ENCODE peak calls at places on chromosomes 3 and 15, in five cellular contexts. G is HCT116, R is fibroblast of mammary gland, D is tibial artery, V is fibroblast of pulmonary artery. F is an unnamed sample.

GRCh38 chr15:73754461-73754860 is 1.3 kb upstream of the INSYN1 start:
- DNase-seq in G (no peak), R (no peak), D (no peak), V (no peak), F (no peak)

GRCh38 chr3:17261627-17262369 is 377.0 kb downstream of the PLCL2 start:
- DNase-seq in G (no peak), R (peak; percentile 32), D (no peak), V (no peak), F (no peak)

GRCh38 chr15:37112963-37113362 is 12.6 kb upstream of the MEIS2 start:
- DNase-seq in G (no peak), R (no peak), D (no peak), V (no peak), F (no peak)

GRCh38 chr3:156665296-156665695 is 9.1 kb upstream of the TIPARP start:
- DNase-seq in G (no peak), R (peak; percentile 90), D (no peak), V (peak; percentile 84), F (peak; percentile 86)

GRCh38 chr3:34449305-34449704 is 650.9 kb downstream of the PDCD6IP start:
- DNase-seq in G (no peak), R (no peak), D (no peak), V (no peak), F (no peak)

GRCh38 chr3:98185180-98185579 is 18.7 kb downstream of the OR5H15 start:
- DNase-seq in G (peak; percentile 10), R (no peak), D (no peak), V (no peak), F (no peak)

GRCh38 chr3:126058666-126059065 is 25.3 kb downstream of the SLC41A3 start:
- DNase-seq in G (no peak), R (no peak), D (no peak), V (no peak), F (no peak)

GRCh38 chr3:163126115-163126514 is 1629.5 kb downstream of the OTOL1 start:
- DNase-seq in G (no peak), R (no peak), D (no peak), V (no peak), F (no peak)

GRCh38 chr15:91445701-91446100 is 345.6 kb downstream of the SV2B start:
- DNase-seq in G (no peak), R (no peak), D (no peak), V (no peak), F (no peak)

GRCh38 chr3:124730920-124731297 is 657 bp downstream of the UMPS start:
- DNase-seq in G (no peak), R (no peak), D (no peak), V (no peak), F (no peak)

GRCh38 chr3:129966876-129967275 is 7.6 kb upstream of the TRH start:
- DNase-seq in G (no peak), R (no peak), D (no peak), V (no peak), F (no peak)

GRCh38 chr3:177281292-177281942 is 84.1 kb upstream of the TBL1XR1 start:
- DNase-seq in G (no peak), R (no peak), D (no peak), V (no peak), F (no peak)

GRCh38 chr3:7194081-7194835 is 333.3 kb downstream of the GRM7 start:
- DNase-seq in G (no peak), R (no peak), D (no peak), V (no peak), F (no peak)

GRCh38 chr3:169650503-169650902 is 13.0 kb downstream of the MECOM start:
- DNase-seq in G (no peak), R (no peak), D (no peak), V (no peak), F (no peak)

GRCh38 chr15:53310709-53311108 is 448.8 kb downstream of the WDR72 start:
- DNase-seq in G (no peak), R (no peak), D (no peak), V (no peak), F (no peak)

GRCh38 chr3:21174461-21174860 is 576.5 kb downstream of the ZNF385D start:
- DNase-seq in G (no peak), R (peak; percentile 78), D (no peak), V (peak; percentile 48), F (no peak)

DNA sequence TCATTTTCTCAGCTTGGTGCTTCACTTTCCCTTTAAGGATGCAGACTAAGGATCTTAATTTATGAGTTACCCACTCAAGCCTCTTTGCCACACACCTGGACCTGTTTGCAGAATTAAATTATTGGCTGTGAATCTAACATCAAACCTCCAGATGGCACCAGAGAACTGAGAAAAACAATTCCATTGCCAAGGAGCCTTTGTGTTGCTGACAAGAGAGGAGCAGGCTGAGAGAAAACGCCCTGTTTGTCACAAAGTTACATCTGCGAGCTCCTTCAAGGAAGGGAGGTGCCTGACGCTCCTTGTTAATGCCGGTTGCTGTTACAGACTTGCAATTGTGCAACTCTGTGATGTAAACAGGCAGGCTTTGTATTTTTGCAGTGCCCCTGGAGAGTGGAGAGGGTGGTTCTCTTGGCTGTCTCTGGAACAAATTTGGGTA is 36.3 kb upstream of the TMC3 start:
- DNase-seq in G (peak; percentile 56), R (peak; percentile 88), D (peak; percentile 79), V (peak; percentile 90), F (peak; percentile 86)
- H3K4me3 ChIP-seq in G (no peak overlapping the region), R (no peak overlapping the region), D (no peak overlapping the region), V (no peak overlapping the region), F (no peak overlapping the region)

DNA sequence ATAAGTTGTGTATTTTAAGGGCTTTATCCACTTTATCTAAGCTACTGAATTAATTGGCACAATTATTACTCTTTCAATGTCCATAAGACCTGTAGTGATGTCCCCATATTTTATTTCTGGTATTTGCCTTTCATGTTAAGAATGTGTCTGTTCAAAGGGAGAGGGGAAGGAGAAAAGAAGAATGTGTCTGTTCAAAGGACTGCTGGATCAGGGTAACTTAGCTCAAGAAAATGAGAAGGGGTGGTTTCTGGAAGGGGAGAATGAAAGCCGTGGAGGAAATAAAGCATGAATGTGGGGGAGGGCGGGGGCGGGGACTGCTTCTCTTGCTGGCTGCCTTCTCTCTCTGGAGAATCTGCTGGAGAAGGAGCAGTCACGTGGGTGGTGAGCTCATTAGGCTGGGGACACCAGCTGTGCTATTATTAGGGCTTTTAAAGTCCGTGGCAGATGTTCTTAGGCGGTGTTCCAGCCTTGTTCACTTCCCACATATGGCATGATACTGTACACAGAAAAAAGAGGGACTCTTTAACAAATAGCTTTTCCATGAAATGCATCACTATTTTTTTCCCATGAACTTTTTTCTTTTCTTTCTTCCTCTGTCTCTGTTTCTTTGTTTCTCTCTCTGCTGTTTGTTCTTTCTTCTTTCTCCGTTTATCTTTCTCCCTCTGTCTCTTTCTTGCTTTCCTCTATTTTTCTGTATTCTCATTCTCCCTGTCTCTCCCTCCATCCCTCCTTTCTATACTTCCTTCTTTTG is 63.7 kb upstream of the ULK4 start:
- DNase-seq in G (peak; percentile 42), R (peak; percentile 98), D (peak; percentile 97), V (peak; percentile 98), F (peak; percentile 98)
- H3K4me3 ChIP-seq in G (peak overlapping the region; percentile 40), R (no peak overlapping the region), D (peak overlapping the region; percentile 12), V (peak overlapping the region; percentile 32), F (peak overlapping the region; percentile 3)

GRCh38 chr3:9917820-9918219 is 922 bp downstream of the IL17RC start:
- DNase-seq in G (no peak), R (no peak), D (no peak), V (no peak), F (no peak)
- H3K4me3 ChIP-seq in G (peak overlapping the region; percentile 63), R (peak overlapping the region; percentile 63), D (peak overlapping the region; percentile 55), V (peak overlapping the region; percentile 63), F (no peak overlapping the region)

DNA sequence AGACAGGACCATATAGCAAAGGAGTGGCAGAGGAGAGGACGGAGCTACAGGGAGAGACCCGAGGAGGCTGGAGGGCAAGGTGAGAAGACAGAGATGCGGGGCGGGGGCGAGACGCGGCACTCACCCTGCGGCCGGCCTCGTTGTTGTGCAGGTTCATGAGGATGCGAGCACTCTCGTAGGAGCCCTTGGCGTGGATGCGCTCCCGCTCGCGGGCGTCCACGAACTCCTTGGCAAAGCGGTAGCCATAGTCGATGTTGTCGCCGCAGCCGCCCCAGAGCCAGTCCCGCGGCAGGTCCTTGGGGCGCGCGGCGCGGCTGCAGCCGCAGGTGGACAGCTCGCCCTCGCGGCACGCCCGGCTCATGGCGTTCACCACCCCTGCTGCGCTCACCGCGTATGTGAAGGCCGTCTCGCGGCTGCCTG is 12.9 kb downstream of the WNT5A start:
- DNase-seq in G (no peak), R (no peak), D (no peak), V (no peak), F (no peak)
- H3K4me3 ChIP-seq in G (no peak overlapping the region), R (no peak overlapping the region), D (no peak overlapping the region), V (no peak overlapping the region), F (no peak overlapping the region)

GRCh38 chr15:64461577-64462162 is 1.3 kb downstream of the ZNF609 start:
- DNase-seq in G (no peak), R (no peak), D (no peak), V (peak; percentile 49), F (peak; percentile 41)
- H3K4me3 ChIP-seq in G (peak overlapping the region; percentile 65), R (peak overlapping the region; percentile 71), D (peak overlapping the region; percentile 96), V (peak overlapping the region; percentile 74), F (peak overlapping the region; percentile 71)

DNA sequence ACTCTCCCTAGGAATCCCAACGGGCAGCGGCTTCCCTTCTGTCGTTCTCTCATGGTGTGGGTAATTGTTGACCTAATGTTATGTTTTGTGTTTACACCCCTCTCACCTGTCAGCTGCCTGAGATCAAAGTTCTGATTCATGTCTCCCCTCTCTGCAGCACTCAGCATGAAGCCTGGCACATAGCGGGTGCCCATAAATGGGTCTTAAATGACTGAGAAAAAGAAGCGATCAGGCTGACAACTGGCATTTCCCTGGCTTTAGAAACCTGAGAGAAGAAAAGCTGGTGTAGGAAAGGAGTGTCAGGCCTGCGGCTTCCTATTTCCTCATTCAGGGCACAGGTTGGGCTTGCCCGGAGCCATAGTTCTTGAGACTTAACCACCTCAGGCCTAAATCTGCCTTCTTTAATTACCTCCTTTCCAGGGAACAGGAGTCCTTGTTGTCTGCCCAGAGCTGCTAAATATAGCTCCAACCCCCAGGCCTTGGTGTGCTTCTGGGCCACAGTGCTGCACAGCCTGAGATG is 31.8 kb downstream of the LPP start:
- DNase-seq in G (no peak), R (no peak), D (peak; percentile 30), V (no peak), F (peak; percentile 43)
- H3K4me3 ChIP-seq in G (no peak overlapping the region), R (no peak overlapping the region), D (no peak overlapping the region), V (no peak overlapping the region), F (no peak overlapping the region)

DNA sequence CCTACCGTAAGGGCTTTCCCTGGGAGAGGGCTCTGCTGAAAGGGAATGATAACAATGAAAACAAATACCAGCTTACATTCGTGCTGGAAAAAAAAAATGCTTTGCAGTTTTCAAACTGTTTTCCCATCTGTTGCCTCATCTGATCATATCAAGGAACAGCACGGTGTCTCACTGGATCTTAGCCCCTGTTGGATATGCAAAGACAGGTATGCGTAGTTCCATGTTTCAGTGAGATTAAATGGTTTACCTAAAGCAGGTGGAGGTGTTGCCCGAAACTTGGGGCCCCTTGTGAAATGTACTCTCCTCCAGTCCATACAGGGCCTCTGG is 77.4 kb upstream of the VGLL4 start:
- DNase-seq in G (no peak), R (no peak), D (no peak), V (no peak), F (peak; percentile 14)
- H3K4me3 ChIP-seq in G (peak overlapping the region; percentile 81), R (no peak overlapping the region), D (peak overlapping the region; percentile 94), V (no peak overlapping the region), F (peak overlapping the region; percentile 82)

DNA sequence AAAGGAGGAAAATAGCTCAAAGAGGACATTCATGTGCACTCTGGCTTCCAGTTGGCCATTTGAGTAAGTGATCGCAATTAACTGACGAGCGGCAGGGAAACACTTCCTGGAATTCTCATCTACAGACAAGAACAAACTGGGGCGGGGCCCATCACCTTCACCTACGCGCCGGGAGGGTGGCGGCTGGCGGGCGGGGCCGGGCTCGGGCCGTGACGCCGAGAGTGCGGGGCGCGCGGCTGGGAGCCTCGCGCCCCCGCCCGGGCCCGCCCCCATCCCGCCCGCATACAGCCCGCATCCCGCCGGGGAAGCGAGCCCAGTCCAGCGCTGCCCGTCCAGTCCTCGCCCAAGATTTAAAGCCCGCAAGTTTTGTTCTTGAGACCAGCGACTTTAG is at the start of gene B3GNT5:
- DNase-seq in G (peak; percentile 60), R (peak; percentile 52), D (no peak), V (no peak), F (peak; percentile 35)
- H3K4me3 ChIP-seq in G (peak within 1 kb of the TSS; percentile 92), R (peak within 1 kb of the TSS; percentile 75), D (peak within 1 kb of the TSS; percentile 51), V (peak within 1 kb of the TSS; percentile 81), F (peak within 1 kb of the TSS; percentile 82)